ENCODE peak calls at places on chromosomes 16 and 17, in four cellular contexts. Y is tibial nerve, S is ovary, U is breast epithelium. Z is an unnamed sample.

GRCh38 chr17:58289869-58290268 is 9.1 kb upstream of the MPO start:
- DNase-seq in S (no peak), U (no peak), Y (no peak), Z (no peak)

GRCh38 chr17:44081681-44082080 is 11.1 kb downstream of the G6PC3 start:
- DNase-seq in Y (no peak), S (no peak), U (no peak), Z (no peak)

GRCh38 chr17:43840814-43841213 is 6.2 kb upstream of the CD300LG start:
- DNase-seq in S (no peak), Y (no peak), U (no peak), Z (no peak)

GRCh38 chr17:65495255-65496060 is 66.0 kb downstream of the AXIN2 start:
- DNase-seq in Y (no peak), U (no peak), S (no peak), Z (no peak)

GRCh38 chr17:64368277-64368676 is 22.4 kb downstream of the PECAM1 start:
- DNase-seq in S (no peak), U (no peak), Y (no peak), Z (no peak)

GRCh38 chr16:53281859-53282258 is 152.4 kb upstream of the RBL2 start:
- DNase-seq in S (no peak), U (no peak), Y (no peak), Z (no peak)

GRCh38 chr16:65959978-65960377 is 406.5 kb upstream of the CDH5 start:
- DNase-seq in S (no peak), U (no peak), Y (no peak), Z (no peak)

GRCh38 chr16:7397901-7398300 is 65.3 kb downstream of the RBFOX1 start:
- DNase-seq in Y (no peak), U (no peak), S (no peak), Z (no peak)

GRCh38 chr17:47120521-47121095 is 68.5 kb downstream of the CDC27 start:
- DNase-seq in Y (no peak), S (no peak), U (no peak), Z (no peak)

GRCh38 chr17:77319211-77320031 is 178.7 kb downstream of the SEC14L1 start:
- DNase-seq in U (peak; percentile 92), S (peak; percentile 73), Y (peak; percentile 85), Z (peak; percentile 93)

GRCh38 chr17:14793237-14793636 is 471.9 kb downstream of the PMP22 start:
- DNase-seq in U (no peak), S (no peak), Y (no peak), Z (no peak)

GRCh38 chr16:67529639-67530012 is 997 bp downstream of the RIPOR1 start:
- DNase-seq in S (no peak), U (no peak), Y (no peak), Z (no peak)

GRCh38 chr16:50213939-50214519 is 52.3 kb upstream of the ADCY7 start:
- DNase-seq in Y (no peak), S (no peak), U (no peak), Z (no peak)

GRCh38 chr17:39671651-39672521 is 3.6 kb downstream of the PNMT start:
- DNase-seq in Y (no peak), S (peak; percentile 56), U (no peak), Z (peak; percentile 62)

GRCh38 chr17:34259151-34259550 is 4.1 kb downstream of the CCL2 start:
- DNase-seq in U (no peak), Y (no peak), S (no peak), Z (no peak)

GRCh38 chr16:51201604-51202003 is 50.5 kb upstream of the SALL1 start:
- DNase-seq in S (no peak), Y (no peak), U (no peak), Z (no peak)

GRCh38 chr16:10988164-10988803 is 43.9 kb downstream of the CLEC16A start:
- DNase-seq in S (no peak), Y (no peak), U (no peak), Z (no peak)

GRCh38 chr17:200604-200985 is 19.1 kb upstream of the DOC2B start:
- DNase-seq in U (no peak), Y (no peak), S (no peak), Z (no peak)

GRCh38 chr16:88803264-88803987 is at the start of gene CDT1:
- DNase-seq in U (peak; percentile 82), S (peak; percentile 93), Y (peak; percentile 67), Z (peak; percentile 64)

GRCh38 chr17:62995377-62995885 is 29.4 kb downstream of the TANC2 start:
- DNase-seq in Y (no peak), S (no peak), U (no peak), Z (no peak)

GRCh38 chr17:64327201-64327930 is 63.3 kb downstream of the PECAM1 start:
- DNase-seq in Y (no peak), U (no peak), S (peak; percentile 84), Z (no peak)

GRCh38 chr16:31693733-31694132 is 166.0 kb downstream of the AHSP start:
- DNase-seq in S (no peak), U (no peak), Y (no peak), Z (no peak)

GRCh38 chr17:81578561-81579225 is 26.5 kb upstream of the FAAP100 start:
- DNase-seq in U (no peak), S (no peak), Y (no peak), Z (no peak)

GRCh38 chr17:71472809-71473789 is 647.7 kb upstream of the SOX9 start:
- DNase-seq in U (no peak), Y (no peak), S (no peak), Z (no peak)

GRCh38 chr17:55454906-55455474 is 33.4 kb upstream of the MMD start:
- DNase-seq in U (no peak), Y (no peak), S (no peak), Z (no peak)

GRCh38 chr16:25027281-25027680 is 12.1 kb upstream of the ARHGAP17 start:
- DNase-seq in Y (no peak), S (no peak), U (no peak), Z (no peak)

GRCh38 chr16:70738083-70738977 is 52.5 kb upstream of the MTSS2 start:
- DNase-seq in S (peak; percentile 64), Y (no peak), U (no peak), Z (peak; percentile 93)

GRCh38 chr16:68275611-68276191 is 11.4 kb downstream of the SLC7A6 start:
- DNase-seq in S (no peak), Y (no peak), U (no peak), Z (no peak)

GRCh38 chr17:67011527-67012175 is 32.7 kb upstream of the CACNG1 start:
- DNase-seq in Y (no peak), U (no peak), S (no peak), Z (no peak)

GRCh38 chr16:23171234-23171948 is 11.2 kb upstream of the SCNN1G start:
- DNase-seq in S (no peak), U (no peak), Y (no peak), Z (no peak)

GRCh38 chr17:42180922-42181850 is at the start of gene KCNH4:
- DNase-seq in U (no peak), Y (peak; percentile 49), S (peak; percentile 70), Z (peak; percentile 18)

GRCh38 chr16:23496826-23497542 is 13.3 kb downstream of the GGA2 start:
- DNase-seq in Y (no peak), S (peak; percentile 56), U (no peak), Z (no peak)

GRCh38 chr16:59046335-59046734 is 312.2 kb upstream of the GOT2 start:
- DNase-seq in S (no peak), Y (no peak), U (no peak), Z (no peak)

GRCh38 chr17:31197991-31198390 is 99.0 kb downstream of the OMG start:
- DNase-seq in S (no peak), Y (no peak), U (no peak), Z (no peak)

GRCh38 chr16:82136956-82137818 is 32.8 kb downstream of the MPHOSPH6 start:
- DNase-seq in Y (no peak), U (no peak), S (no peak), Z (no peak)

GRCh38 chr17:56812971-56813388 is 20.7 kb downstream of the C17orf67 start:
- DNase-seq in S (no peak), U (no peak), Y (no peak), Z (no peak)

GRCh38 chr17:74295625-74296547 is 21.9 kb downstream of the DNAI2 start:
- DNase-seq in Y (no peak), S (no peak), U (no peak), Z (no peak)

GRCh38 chr16:85448557-85449194 is 164.4 kb upstream of the GSE1 start:
- DNase-seq in U (peak; percentile 78), S (no peak), Y (no peak), Z (no peak)

DNA sequence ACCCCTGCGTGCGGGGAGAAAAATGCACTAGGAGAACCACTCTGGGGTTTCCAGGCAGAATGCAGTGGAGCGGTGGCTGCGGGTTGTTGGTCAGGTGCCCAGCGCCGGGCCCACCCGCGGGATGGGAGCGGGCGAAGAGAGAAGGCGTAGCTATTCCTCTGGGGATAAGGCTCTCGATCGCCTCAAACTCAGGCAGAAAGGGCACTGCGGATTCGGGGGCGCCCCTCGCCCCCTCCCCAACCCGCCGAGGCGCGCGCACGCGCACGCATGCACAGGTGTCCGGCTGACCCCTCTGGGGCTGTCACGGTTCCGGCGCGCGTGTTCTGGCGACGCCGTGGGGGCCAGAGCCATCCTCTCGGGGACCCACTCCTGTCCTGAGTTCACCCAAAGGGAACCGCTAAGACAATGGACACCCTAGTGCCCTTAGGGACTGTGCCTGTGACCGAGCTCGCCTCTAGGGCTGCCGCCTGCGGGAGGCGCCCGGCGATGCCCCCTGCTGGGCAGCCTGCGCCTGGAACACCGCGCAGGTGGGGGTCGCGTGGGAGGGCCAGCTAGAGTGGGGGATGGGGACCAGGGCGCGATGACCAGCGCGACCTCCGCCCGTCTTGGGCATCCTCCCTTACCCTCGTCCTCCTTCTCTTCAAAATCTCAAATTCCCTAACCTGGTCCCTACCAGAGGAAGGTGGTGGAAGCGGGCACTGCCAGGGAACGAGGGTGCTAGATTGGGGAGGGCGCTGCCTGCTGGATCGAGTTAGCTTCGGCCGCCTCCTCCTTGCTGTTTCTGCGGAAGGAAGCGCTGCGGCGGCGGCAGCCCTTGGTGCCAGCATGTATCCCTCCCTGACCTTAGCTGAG is 14.4 kb upstream of the CBX8 start:
- DNase-seq in Y (no peak), S (no peak), U (no peak), Z (no peak)
- H3K27ac ChIP-seq in Y (no peak overlapping the region), S (no peak overlapping the region), U (peak overlapping the region; percentile 13), Z (no peak overlapping the region)

GRCh38 chr16:19114359-19115147 is 789 bp downstream of the ITPRIPL2 start:
- DNase-seq in S (peak; percentile 77), U (peak; percentile 71), Y (peak; percentile 54), Z (peak; percentile 51)

GRCh38 chr16:19113577-19114358 is at the start of gene ITPRIPL2:
- DNase-seq in Y (peak; percentile 74), S (peak; percentile 85), U (peak; percentile 88), Z (peak; percentile 76)

GRCh38 chr16:19116711-19117449 is 3.1 kb downstream of the ITPRIPL2 start:
- DNase-seq in S (no peak), U (peak; percentile 83), Y (no peak), Z (no peak)

GRCh38 chr16:19118938-19119431 is 5.2 kb downstream of the ITPRIPL2 start:
- DNase-seq in Y (no peak), S (peak; percentile 50), U (no peak), Z (no peak)

GRCh38 chr16:19115148-19116021 is 1.6 kb downstream of the ITPRIPL2 start:
- DNase-seq in S (peak; percentile 45), U (no peak), Y (no peak), Z (no peak)
- TF ChIP-seq CTCF in S (no peak), U (peak; percentile 49), Y (no peak), Z (no peak)

GRCh38 chr16:2767891-2768290 is 9.2 kb downstream of the ELOB start:
- DNase-seq in S (no peak), U (no peak), Y (no peak), Z (no peak)
- TF ChIP-seq POLR2A in S (no peak), U (no peak), Y (no peak), Z (no peak)

GRCh38 chr17:7208027-7208571 is 11.5 kb downstream of the DLG4 start:
- DNase-seq in U (no peak), Y (no peak), S (peak; percentile 67), Z (no peak)
- H3K27ac ChIP-seq in U (no peak overlapping the region), Y (no peak overlapping the region), S (peak overlapping the region; percentile 51), Z (no peak overlapping the region)

Z was measured in gastrocnemius medialis.